ENCODE peak calls at places on chromosomes 11 and 22, in seven cellular contexts. R is ovary, W is gastrocnemius medialis, C is testis, F is IMR-90, G is adrenal gland, H is prostate gland. Z is an unnamed sample. For H3K4me1, the result is how much of the 10 kb centered on the place peaks cover.

GRCh38 chr22:32475428-32476010 is 908 bp downstream of the FBXO7 start:
- DNase-seq in R (peak), W (peak), C (peak), F (no peak), G (peak), H (peak), Z (peak)

GRCh38 chr11:72772059-72772458 is 19.9 kb upstream of the ARAP1 start:
- DNase-seq in R (no peak), W (no peak), C (no peak), F (no peak), G (no peak), H (no peak), Z (no peak)

GRCh38 chr11:134468081-134468668 is 56.1 kb upstream of the B3GAT1 start:
- DNase-seq in R (no peak), W (no peak), C (no peak), F (no peak), G (no peak), H (no peak), Z (no peak)

GRCh38 chr22:35310556-35311550 is 11.2 kb downstream of the TOM1 start:
- DNase-seq in R (no peak), W (no peak), C (no peak), F (no peak), G (no peak), H (no peak), Z (no peak)

GRCh38 chr22:31036671-31037550 is 44.2 kb upstream of the SMTN start:
- DNase-seq in R (no peak), W (no peak), C (no peak), F (peak), G (no peak), H (no peak), Z (no peak)

GRCh38 chr11:111726301-111726713 is 39.9 kb downstream of the PPP2R1B start:
- DNase-seq in R (no peak), W (no peak), C (no peak), F (no peak), G (no peak), H (no peak), Z (no peak)

GRCh38 chr11:18618341-18619025 is 15.7 kb downstream of the SPTY2D1 start:
- DNase-seq in R (no peak), W (no peak), C (no peak), F (peak), G (no peak), H (no peak), Z (no peak)

GRCh38 chr11:18492888-18493287 is 33.9 kb downstream of the TSG101 start:
- DNase-seq in R (no peak), W (no peak), C (no peak), F (no peak), G (no peak), H (no peak), Z (no peak)

GRCh38 chr11:117610045-117610444 is 187.0 kb downstream of the DSCAML1 start:
- DNase-seq in R (no peak), W (no peak), C (no peak), F (peak), G (no peak), H (no peak), Z (no peak)

GRCh38 chr11:78698612-78699011 is 123.9 kb upstream of the NARS2 start:
- DNase-seq in R (no peak), W (no peak), C (no peak), F (peak), G (peak), H (no peak), Z (no peak)

GRCh38 chr11:2273771-2274170 is 3.4 kb upstream of the ASCL2 start:
- DNase-seq in R (no peak), W (no peak), C (peak), F (no peak), G (no peak), H (no peak), Z (peak)

GRCh38 chr22:23837911-23838685 is 708 bp downstream of the DERL3 start:
- DNase-seq in R (no peak), W (no peak), C (no peak), F (no peak), G (no peak), H (no peak), Z (no peak)

GRCh38 chr11:70367071-70367470 is 31.3 kb upstream of the CTTN start:
- DNase-seq in R (no peak), W (no peak), C (no peak), F (peak), G (no peak), H (no peak), Z (no peak)

GRCh38 chr22:20591660-20592310 is 84.4 kb downstream of the MED15 start:
- DNase-seq in R (no peak), W (no peak), C (peak), F (peak), G (no peak), H (peak), Z (peak)

GRCh38 chr11:68012843-68013610 is 2.9 kb downstream of the ALDH3B1 start:
- DNase-seq in R (no peak), W (no peak), C (no peak), F (peak), G (peak), H (no peak), Z (no peak)

GRCh38 chr11:129252621-129253020 is 60.5 kb upstream of the ARHGAP32 start:
- DNase-seq in R (no peak), W (no peak), C (no peak), F (no peak), G (no peak), H (no peak), Z (no peak)

GRCh38 chr11:2860636-2861035 is 24.9 kb downstream of the CDKN1C start:
- DNase-seq in R (no peak), W (no peak), C (no peak), F (peak), G (peak), H (no peak), Z (peak)

GRCh38 chr11:97610000-97610399 is 1220.2 kb downstream of the JRKL start:
- DNase-seq in R (no peak), W (no peak), C (no peak), F (no peak), G (no peak), H (no peak), Z (no peak)

GRCh38 chr11:43919852-43920597 is 22.4 kb upstream of the C11orf96 start:
- DNase-seq in R (no peak), W (no peak), C (no peak), F (peak), G (no peak), H (no peak), Z (no peak)

DNA sequence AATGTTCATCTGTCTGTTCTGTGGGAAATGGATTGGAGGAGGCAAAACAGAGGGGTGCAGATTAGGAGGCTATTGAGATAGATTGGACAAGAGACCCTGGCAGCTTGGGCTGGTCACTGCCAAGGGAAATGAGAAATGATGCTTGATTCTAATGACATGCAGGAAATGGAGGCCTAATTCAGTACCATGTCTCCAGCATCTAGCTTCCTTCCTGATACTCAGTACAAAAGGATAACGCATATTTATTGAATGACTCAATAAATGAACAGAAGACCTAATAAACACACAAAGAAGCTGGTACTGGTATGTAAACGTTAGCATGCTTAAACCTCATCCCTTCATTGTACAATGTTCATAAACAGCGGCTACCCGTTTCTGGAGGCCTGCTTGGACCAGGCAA is 412.2 kb downstream of the BUD13 start:
- DNase-seq in R (no peak), W (no peak), C (no peak), F (no peak), G (no peak), H (no peak), Z (no peak)
- TF ChIP-seq POLR2A in R (no peak), W (no peak), C (no peak), F (no peak), G (no peak), H (no peak), Z (no peak)

GRCh38 chr22:44389181-44389580 is 76.4 kb upstream of the SHISAL1 start:
- DNase-seq in R (peak), W (no peak), C (no peak), F (no peak), G (no peak), H (no peak), Z (no peak)
- H3K4me1 ChIP-seq in R (under half), W (under half), C (under half), F (under half), G (under half), H (under half), Z (under half)

GRCh38 chr11:20089357-20089756 is 70.9 kb downstream of the DBX1 start:
- DNase-seq in R (no peak), W (no peak), C (no peak), F (no peak), G (no peak), H (no peak), Z (no peak)

GRCh38 chr11:20087118-20087521 is 73.2 kb downstream of the DBX1 start:
- DNase-seq in R (no peak), W (no peak), C (no peak), F (peak), G (no peak), H (no peak), Z (no peak)

GRCh38 chr11:20081336-20081735 is 78.9 kb downstream of the DBX1 start:
- DNase-seq in R (no peak), W (no peak), C (no peak), F (no peak), G (no peak), H (no peak), Z (no peak)

GRCh38 chr11:20088368-20089260 is 71.7 kb downstream of the DBX1 start:
- DNase-seq in R (no peak), W (peak), C (no peak), F (peak), G (no peak), H (no peak), Z (no peak)

DNA sequence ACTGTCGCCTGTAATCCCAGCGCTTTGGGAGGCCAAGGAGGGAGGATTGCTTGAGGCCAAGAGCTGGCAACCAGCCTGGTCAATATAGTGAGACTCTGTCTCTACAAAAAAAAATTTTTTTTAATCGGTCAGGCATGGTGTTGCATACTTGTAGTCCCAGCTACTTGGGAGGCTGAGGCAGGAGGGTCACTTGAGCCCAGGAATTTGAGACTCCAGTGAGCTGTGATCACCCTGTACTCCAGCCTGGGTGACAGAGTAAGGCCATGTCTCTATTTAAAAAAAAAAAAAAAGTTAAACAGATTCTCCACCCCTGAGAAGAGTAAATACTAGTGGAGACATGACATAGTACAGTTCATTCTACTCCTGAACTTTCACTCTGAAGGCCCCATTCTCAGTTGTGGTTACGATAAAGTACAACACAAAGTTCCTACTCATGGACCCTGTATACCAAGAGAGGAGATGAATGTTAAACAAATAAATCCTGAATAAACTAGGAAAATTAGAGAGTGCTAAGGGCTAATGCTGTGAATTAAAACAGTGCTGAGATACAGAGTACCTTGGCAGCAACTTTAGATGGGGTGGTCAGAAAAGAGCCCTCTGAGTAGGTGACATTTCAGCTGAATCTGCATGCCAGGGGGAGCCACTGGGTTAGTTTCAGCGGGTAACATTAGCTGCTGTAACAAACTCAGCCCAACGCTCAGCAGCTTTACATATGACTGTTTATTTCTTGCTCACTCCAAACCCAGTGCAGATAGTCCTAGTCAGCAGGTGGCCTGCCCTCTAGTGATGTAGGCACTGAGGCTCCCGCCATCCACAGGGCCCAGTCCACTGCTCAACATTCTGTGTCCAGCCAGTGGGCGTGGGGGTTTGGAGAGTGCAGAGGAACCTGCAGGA is 75.1 kb downstream of the DBX1 start:
- DNase-seq in R (no peak), W (no peak), C (no peak), F (no peak), G (no peak), H (no peak), Z (no peak)
- H3K27ac ChIP-seq in R (no peak), W (no peak), C (no peak), F (no peak), G (no peak), H (no peak), Z (no peak)

DNA sequence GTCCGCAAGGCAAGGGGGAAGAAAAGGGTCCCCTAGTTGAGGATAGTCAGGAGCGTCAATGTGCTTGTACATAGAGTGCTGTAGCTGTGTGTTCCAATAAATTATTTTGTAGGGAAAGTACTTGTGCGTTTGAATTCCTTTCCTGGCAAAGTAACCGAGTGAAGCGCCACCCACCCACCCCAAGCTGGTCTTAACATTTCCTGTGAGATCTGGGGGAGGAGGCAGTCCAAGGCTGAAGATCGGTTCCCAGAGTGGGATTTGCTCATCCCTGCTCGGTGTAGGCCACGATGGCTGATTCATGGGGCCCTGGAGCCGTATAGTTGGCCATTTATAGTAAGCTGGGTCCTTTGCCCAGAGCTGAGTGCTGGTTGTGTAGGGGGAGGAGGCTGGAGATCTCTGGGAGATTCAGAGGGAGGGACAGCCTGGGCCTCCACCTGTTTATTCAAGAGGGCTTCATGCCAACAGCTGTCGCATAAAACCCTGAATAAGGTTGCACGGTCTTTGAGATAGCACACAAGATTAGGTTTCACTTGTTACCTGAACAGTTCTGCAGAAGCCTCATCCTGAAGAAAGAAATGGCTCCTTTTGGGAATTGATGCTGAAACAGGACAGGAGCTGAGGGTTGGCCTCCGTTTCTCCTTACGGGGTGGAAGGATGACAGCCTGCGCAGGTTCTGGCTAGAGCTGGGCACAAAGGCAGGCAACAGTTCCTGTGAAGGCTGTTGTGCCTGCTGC is 2.4 kb downstream of the ATF4 start:
- DNase-seq in R (no peak), W (peak), C (no peak), F (peak), G (peak), H (peak), Z (peak)
- TF ChIP-seq POLR2A in R (no peak), W (peak), C (no peak), F (peak), G (no peak), H (no peak), Z (no peak)

GRCh38 chr22:46057762-46058420 is 80.9 kb upstream of the WNT7B start:
- DNase-seq in R (peak), W (no peak), C (peak), F (no peak), G (peak), H (peak), Z (peak)

GRCh38 chr22:46055176-46055850 is 78.4 kb upstream of the WNT7B start:
- DNase-seq in R (peak), W (no peak), C (peak), F (no peak), G (no peak), H (no peak), Z (peak)

GRCh38 chr22:46055851-46056168 is 78.8 kb upstream of the WNT7B start:
- DNase-seq in R (no peak), W (no peak), C (no peak), F (no peak), G (no peak), H (no peak), Z (no peak)

GRCh38 chr22:46057206-46057605 is 80.2 kb upstream of the WNT7B start:
- DNase-seq in R (peak), W (no peak), C (peak), F (no peak), G (peak), H (no peak), Z (peak)

GRCh38 chr22:46056169-46057041 is 79.4 kb upstream of the WNT7B start:
- DNase-seq in R (peak), W (no peak), C (peak), F (no peak), G (no peak), H (no peak), Z (peak)
- H3K4me1 ChIP-seq in R (under half), W (half or more), C (half or more), F (under half), G (half or more), H (under half), Z (half or more)

Z was measured in stomach.